ENCODE peak calls at places on chromosome 6, in five cellular contexts. Y is heart left ventricle, J is stomach, F is HCT116, R is uterus. G is an unnamed sample.

GRCh38 chr6:170147832-170148708 is 142.8 kb downstream of the DLL1 start:
- DNase-seq in F (no peak), Y (peak), J (no peak), R (no peak), G (peak)

GRCh38 chr6:17336425-17336824 is 55.3 kb downstream of the RBM24 start:
- DNase-seq in F (no peak), Y (no peak), J (no peak), R (no peak), G (no peak)

GRCh38 chr6:157036245-157036681 is 259.1 kb downstream of the ARID1B start:
- DNase-seq in F (no peak), R (no peak), J (peak), Y (no peak), G (no peak)

GRCh38 chr6:92826633-92827032 is 592.7 kb downstream of the EPHA7 start:
- DNase-seq in F (no peak), J (no peak), R (no peak), Y (no peak), G (no peak)

GRCh38 chr6:32154514-32155161 is 697 bp downstream of the PPT2 start:
- DNase-seq in F (peak), Y (peak), J (peak), R (peak), G (peak)

GRCh38 chr6:33203443-33204164 is 851 bp upstream of the HSD17B8 start:
- DNase-seq in J (no peak), R (no peak), F (no peak), Y (no peak), G (no peak)

GRCh38 chr6:90485615-90486277 is 101.1 kb downstream of the MAP3K7 start:
- DNase-seq in F (no peak), Y (no peak), J (no peak), R (no peak), G (no peak)

GRCh38 chr6:69019832-69020231 is 384.8 kb downstream of the ADGRB3 start:
- DNase-seq in Y (no peak), J (no peak), F (no peak), R (no peak), G (no peak)

GRCh38 chr6:11727995-11728961 is 50.3 kb downstream of the ADTRP start:
- DNase-seq in F (no peak), J (no peak), R (no peak), Y (no peak), G (no peak)

DNA sequence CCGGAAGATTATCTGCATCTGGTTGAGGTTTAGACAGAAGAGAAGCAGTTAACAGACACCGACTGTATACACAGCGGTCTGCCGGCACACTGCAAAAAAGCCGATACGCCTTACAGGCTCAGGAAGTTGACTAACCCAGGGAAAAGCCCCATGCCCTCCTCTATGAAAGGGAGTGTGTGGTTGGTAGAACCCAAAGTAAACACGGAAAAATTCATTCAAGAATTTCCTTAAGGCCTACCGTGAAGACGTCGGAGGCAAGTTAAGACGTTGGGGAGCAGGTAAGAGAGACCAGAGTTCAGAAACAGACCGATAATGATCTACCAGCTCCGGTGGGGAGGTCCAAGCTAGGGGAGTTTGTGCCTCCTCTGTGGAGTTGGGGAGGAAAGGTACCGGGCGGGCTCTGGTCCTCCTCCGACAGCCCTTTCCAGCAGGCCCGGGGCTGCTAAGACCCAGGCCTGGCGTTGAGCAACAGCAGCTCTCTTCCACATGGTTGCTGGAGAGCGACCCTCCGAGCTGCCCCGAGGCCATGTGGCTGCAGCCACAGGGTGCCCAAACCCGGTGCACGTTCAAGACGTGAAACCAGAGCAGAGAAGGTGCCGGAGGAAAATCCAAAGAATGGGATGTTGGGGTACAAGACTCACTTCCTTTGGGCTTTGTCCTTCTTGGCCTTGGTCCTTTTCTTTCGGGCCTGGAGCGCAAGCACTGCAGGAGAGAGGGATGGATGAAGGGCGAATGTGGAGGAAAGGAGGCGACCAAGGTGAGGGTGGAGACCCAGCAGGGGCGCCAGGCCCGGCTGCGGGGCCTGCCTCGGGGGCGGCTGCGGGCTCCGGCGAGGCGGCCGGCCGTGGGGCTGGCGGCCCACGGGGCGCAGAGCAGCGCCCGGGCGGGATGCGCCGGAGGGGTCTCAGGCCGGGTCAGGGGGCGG is 809 bp downstream of the SRPK1 start:
- DNase-seq in R (no peak), F (no peak), Y (no peak), J (peak), G (peak)
- TF ChIP-seq POLR2A in R (no peak), F (no peak), Y (no peak), J (no peak), G (peak)

GRCh38 chr6:142378138-142378875 is 76.5 kb downstream of the ADGRG6 start:
- DNase-seq in F (peak), R (no peak), Y (no peak), J (no peak), G (no peak)

GRCh38 chr6:142374965-142375733 is 73.3 kb downstream of the ADGRG6 start:
- DNase-seq in R (no peak), J (no peak), Y (no peak), F (peak), G (no peak)

GRCh38 chr6:142374090-142374783 is 72.4 kb downstream of the ADGRG6 start:
- DNase-seq in Y (no peak), J (no peak), F (no peak), R (no peak), G (no peak)

GRCh38 chr6:142376115-142376514 is 74.3 kb downstream of the ADGRG6 start:
- DNase-seq in F (no peak), Y (no peak), J (no peak), R (no peak), G (no peak)

GRCh38 chr6:142377112-142377848 is 75.5 kb downstream of the ADGRG6 start:
- DNase-seq in F (peak), Y (no peak), R (no peak), J (peak), G (no peak)
- TF ChIP-seq POLR2A in F (no peak), Y (no peak), R (no peak), J (no peak), G (no peak)

DNA sequence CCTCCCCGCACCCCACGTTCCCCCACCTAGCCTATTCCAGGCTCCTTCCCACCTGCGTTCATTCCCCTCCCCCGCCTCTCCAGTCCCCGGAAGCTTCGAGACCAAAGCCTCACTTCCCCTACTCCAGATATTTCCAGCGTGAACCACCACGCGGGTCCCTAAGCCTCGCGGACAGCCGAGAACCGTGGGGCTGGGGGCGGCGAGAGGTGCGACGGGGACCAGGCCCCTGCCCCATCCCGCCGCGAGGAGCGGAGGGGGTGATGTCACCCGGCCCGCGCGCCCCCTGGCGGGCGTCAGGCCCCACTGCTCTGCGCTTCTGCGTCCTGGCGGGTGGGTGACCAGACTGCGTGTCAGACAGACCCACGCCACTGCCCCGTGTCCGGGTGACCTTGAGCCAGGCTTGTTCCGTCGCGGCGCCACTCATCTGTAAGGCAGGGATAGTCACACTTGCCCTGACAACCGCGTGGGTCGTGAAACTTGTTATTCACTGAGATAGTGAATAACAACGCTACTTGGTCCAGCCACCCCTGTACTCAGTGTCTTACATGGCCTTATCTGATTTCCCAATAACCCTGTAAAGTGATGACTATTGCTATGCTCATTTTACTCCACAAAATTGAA is 9.0 kb upstream of the HSP90AB1 start:
- DNase-seq in J (peak), Y (peak), R (peak), F (no peak), G (peak)
- TF ChIP-seq POLR2A in J (no peak), Y (peak), R (peak), F (no peak), G (peak)

GRCh38 chr6:126123226-126123625 is 136.9 kb downstream of the TRMT11 start:
- DNase-seq in J (no peak), F (no peak), Y (no peak), R (no peak), G (no peak)
- TF ChIP-seq POLR2A in J (no peak), F (no peak), Y (no peak), R (no peak), G (no peak)

GRCh38 chr6:142926494-142927273 is 18.3 kb downstream of the HIVEP2 start:
- DNase-seq in R (peak), F (no peak), J (peak), Y (peak), G (peak)
- TF ChIP-seq POLR2A in R (no peak), F (no peak), J (peak), Y (peak), G (peak)

DNA sequence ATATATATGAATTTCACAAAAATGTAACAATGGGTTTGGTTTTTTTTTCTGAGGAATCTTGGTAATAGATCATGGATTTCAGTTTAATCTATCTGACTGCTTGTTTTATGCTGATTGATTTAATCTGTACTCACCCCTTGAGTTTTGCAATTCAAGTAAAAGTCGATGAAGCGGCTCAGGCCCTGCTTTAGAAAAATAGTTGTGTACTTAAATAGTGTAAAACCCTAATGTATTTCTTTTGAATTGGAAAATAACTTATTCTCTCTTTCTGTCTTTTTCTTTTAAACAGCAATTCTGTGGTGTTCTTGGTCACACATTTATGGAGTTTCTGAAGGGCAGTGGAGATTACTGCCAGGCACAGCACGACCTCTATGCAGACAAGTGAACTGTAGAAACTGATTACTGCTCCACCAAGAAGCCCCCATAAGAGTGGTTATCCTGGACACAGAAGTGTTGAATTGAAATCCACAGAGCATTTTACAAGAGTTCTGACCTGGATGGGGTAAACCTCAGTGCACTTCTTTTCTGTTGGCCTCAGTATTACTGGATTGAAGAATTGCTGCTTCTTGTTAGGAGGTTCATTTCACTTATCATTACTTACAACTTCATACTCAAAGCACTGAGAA is 4.0 kb downstream of the LOC128125822 start:
- DNase-seq in F (no peak), R (no peak), Y (no peak), J (no peak), G (no peak)
- TF ChIP-seq POLR2A in F (no peak), R (no peak), Y (no peak), J (no peak), G (no peak)

GRCh38 chr6:147211831-147212230 is 7.6 kb downstream of the STXBP5 start:
- DNase-seq in Y (no peak), F (no peak), J (no peak), R (no peak), G (no peak)
- TF ChIP-seq POLR2A in Y (no peak), F (no peak), J (no peak), R (no peak), G (no peak)

GRCh38 chr6:28355743-28356665 is 6.3 kb downstream of the ZKSCAN3 start:
- DNase-seq in J (peak), R (peak), Y (peak), F (peak), G (peak)
- TF ChIP-seq POLR2A in J (no peak), R (no peak), Y (no peak), F (no peak), G (peak)

DNA sequence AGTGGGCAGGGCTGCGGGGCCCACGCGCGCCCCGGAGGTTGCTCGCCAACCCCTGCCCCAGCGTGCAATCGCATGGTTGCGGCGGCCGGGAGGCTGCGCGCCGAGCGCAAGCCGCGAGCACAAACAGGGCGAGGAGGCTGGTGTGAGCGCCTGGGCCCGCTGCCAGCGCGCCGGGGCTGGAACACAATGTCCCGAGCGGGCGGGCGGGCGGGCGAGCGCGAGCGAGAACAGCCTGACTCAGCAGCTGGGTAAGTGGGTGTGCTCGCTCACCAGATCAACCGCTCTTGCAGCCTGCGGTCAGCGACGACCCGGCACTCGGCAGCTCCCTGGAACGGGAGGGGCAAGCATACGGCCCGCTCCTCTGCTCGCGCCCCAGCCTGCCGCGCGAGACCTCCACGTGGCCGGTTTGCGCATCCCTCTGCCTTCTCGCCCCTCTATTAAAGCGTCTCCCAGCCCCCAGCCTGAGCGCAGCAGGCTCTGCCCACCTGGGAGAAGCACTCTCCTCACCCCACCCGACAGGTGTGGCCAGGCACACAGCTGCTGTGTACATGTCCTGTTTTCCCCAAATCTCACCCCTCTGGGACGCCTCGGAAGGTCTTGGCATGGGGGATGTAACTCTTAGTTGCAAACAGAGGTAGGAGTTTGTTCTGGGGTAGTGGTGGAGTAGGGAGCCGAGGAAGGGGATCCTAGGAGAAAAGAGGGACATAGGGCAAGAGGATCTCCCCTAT is 8.7 kb upstream of the ARMC12 start:
- DNase-seq in F (no peak), R (peak), Y (peak), J (peak), G (peak)
- TF ChIP-seq POLR2A in F (no peak), R (no peak), Y (peak), J (no peak), G (peak)

GRCh38 chr6:158868122-158868480 is 48.9 kb upstream of the EZR start:
- DNase-seq in R (no peak), F (no peak), J (no peak), Y (no peak), G (no peak)

GRCh38 chr6:158870418-158870957 is 51.3 kb upstream of the EZR start:
- DNase-seq in F (no peak), Y (no peak), J (no peak), R (no peak), G (no peak)

GRCh38 chr6:158869010-158869603 is 49.9 kb upstream of the EZR start:
- DNase-seq in R (peak), Y (no peak), J (no peak), F (peak), G (no peak)

GRCh38 chr6:158867381-158868121 is 48.4 kb upstream of the EZR start:
- DNase-seq in R (no peak), J (peak), F (peak), Y (no peak), G (peak)

GRCh38 chr6:158869604-158870417 is 50.6 kb upstream of the EZR start:
- DNase-seq in R (peak), J (peak), Y (peak), F (peak), G (peak)
- TF ChIP-seq POLR2A in R (peak), J (peak), Y (peak), F (peak), G (peak)